ENCODE peak calls at places on chromosomes 1 and 21, in seven cellular contexts. U, G, R, A, O, H and Q are unnamed samples. For H3K4me1, the result is how much of the 10 kb centered on the place peaks cover.

GRCh38 chr1:60274422-60275419 is 201.2 kb upstream of the C1orf87 start:
- DNase-seq in U (no peak), H (no peak), G (no peak), O (no peak), R (no peak), A (no peak), Q (no peak)

GRCh38 chr1:189962171-189962570 is 515.5 kb downstream of the BRINP3 start:
- DNase-seq in U (no peak), A (no peak), G (peak), R (no peak), H (no peak), O (no peak), Q (no peak)

GRCh38 chr1:213326666-213327317 is 275.8 kb downstream of the RPS6KC1 start:
- DNase-seq in H (no peak), O (no peak), R (peak), G (peak), U (peak), A (no peak), Q (no peak)

GRCh38 chr1:212045981-212046380 is 10.4 kb downstream of the DTL start:
- DNase-seq in R (no peak), G (peak), A (no peak), U (no peak), H (no peak), O (no peak), Q (no peak)

GRCh38 chr1:162696286-162696862 is 64.1 kb downstream of the DDR2 start:
- DNase-seq in H (no peak), G (peak), A (peak), R (peak), U (peak), O (peak), Q (peak)

GRCh38 chr1:60503216-60503615 is 429.6 kb upstream of the C1orf87 start:
- DNase-seq in G (no peak), A (no peak), R (no peak), H (no peak), U (no peak), O (no peak), Q (no peak)

GRCh38 chr1:228879164-228879563 is 143.9 kb downstream of the RHOU start:
- DNase-seq in R (no peak), G (no peak), A (no peak), H (no peak), O (no peak), U (no peak), Q (no peak)

GRCh38 chr1:76940586-76941335 is 73.5 kb downstream of the ST6GALNAC5 start:
- DNase-seq in O (no peak), U (no peak), A (no peak), R (no peak), G (no peak), H (no peak), Q (no peak)

GRCh38 chr21:15222711-15223110 is 157.9 kb upstream of the NRIP1 start:
- DNase-seq in O (no peak), H (no peak), U (no peak), A (no peak), G (no peak), R (no peak), Q (no peak)

GRCh38 chr21:44436111-44436611 is 19.1 kb upstream of the LRRC3 start:
- DNase-seq in U (peak), O (no peak), R (no peak), A (no peak), G (no peak), H (peak), Q (peak)

GRCh38 chr1:46687910-46688509 is 16.4 kb downstream of the TEX38 start:
- DNase-seq in O (no peak), U (no peak), G (no peak), H (no peak), A (no peak), R (no peak), Q (no peak)

GRCh38 chr1:198633675-198634121 is 5.1 kb upstream of the PTPRC start:
- DNase-seq in R (no peak), H (peak), O (no peak), A (no peak), U (no peak), G (no peak), Q (no peak)

GRCh38 chr1:50047916-50048694 is 24.4 kb upstream of the AGBL4 start:
- DNase-seq in H (peak), O (no peak), A (peak), R (no peak), U (no peak), G (no peak), Q (no peak)

GRCh38 chr1:210723646-210724045 is 394.9 kb downstream of the HHAT start:
- DNase-seq in H (no peak), A (no peak), R (no peak), U (no peak), G (no peak), O (no peak), Q (no peak)

GRCh38 chr1:210724768-210725167 is 396.1 kb downstream of the HHAT start:
- DNase-seq in G (no peak), H (no peak), O (no peak), A (no peak), U (no peak), R (no peak), Q (no peak)

GRCh38 chr1:210728437-210729149 is 399.9 kb downstream of the HHAT start:
- DNase-seq in G (no peak), A (no peak), O (no peak), U (no peak), H (no peak), R (no peak), Q (no peak)

GRCh38 chr1:210727709-210728108 is 399.0 kb downstream of the HHAT start:
- DNase-seq in G (no peak), O (no peak), U (no peak), A (no peak), H (no peak), R (no peak), Q (no peak)

GRCh38 chr1:210726621-210727020 is 397.9 kb downstream of the HHAT start:
- DNase-seq in H (no peak), O (no peak), A (peak), U (no peak), G (peak), R (peak), Q (no peak)
- TF ChIP-seq POLR2A in H (no peak), O (no peak), A (no peak), U (no peak), G (no peak), R (no peak), Q (no peak)

DNA sequence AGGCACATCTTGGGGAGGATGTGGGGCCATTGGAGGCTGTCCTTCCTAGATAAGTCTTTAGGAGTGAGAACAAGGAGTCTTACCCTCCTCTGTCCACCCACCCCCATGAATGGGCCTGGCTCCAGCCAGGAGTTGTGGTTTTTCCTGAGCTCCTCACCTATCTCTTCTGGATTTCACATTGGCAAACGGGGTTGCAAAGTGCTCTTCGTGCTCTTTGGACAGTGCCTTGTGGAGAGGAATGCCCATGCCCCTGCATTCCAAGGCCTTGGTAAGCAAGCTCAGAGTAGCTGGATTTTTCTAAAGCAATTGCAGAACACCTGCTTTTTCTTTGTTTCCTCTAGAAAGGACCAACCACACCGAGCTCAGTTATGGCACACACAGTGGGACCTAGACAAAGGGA is 152.1 kb upstream of the CAMK1G start:
- DNase-seq in U (no peak), A (no peak), H (no peak), G (no peak), O (no peak), R (no peak), Q (no peak)
- H3K4me1 ChIP-seq in U (under half), A (under half), H (under half), G (under half), O (under half), R (under half), Q (under half)

DNA sequence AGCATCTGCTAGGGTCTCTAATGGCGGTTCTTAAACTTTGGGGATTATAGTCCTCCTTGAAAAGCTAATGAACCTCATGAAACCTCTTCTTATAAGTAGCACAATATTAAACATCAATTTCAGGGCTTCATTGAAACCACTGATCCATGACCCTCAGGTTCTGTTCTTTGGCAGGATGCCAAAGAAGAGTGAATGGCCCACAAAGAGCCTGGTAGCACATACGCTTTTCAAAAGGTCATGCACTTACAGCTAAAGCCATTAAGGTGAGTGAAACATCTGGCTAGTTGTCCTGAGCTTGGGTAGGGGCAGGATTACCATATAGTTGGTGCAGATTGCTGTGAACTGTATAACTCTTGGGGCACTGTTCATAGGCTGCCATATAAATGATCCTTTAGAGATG is 42.3 kb downstream of the MDM4 start:
- DNase-seq in A (no peak), H (no peak), U (no peak), O (no peak), R (no peak), G (no peak), Q (no peak)
- TF ChIP-seq POLR2A in A (no peak), H (no peak), U (no peak), O (no peak), R (no peak), G (no peak), Q (no peak)

DNA sequence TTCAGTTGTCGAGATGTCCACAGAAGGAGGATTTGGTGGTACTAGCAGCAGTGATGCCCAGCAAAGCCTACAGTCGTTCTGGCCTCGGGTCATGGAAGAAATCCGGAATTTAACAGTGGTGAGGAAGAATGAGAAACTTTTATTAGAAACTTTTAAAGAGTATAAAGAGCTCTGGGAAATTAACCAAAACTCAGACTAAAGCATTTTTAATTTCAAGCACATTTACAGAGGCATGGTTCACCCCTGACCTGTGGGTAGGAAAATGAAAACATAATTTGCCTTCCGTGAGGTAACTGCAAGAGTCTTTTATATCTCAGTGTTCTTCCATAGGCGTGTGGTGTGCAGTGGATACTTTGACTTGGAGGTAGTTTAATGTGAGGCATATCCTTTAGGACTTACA is 44.8 kb upstream of the KCNQ4 start:
- DNase-seq in A (no peak), G (no peak), H (no peak), R (no peak), U (no peak), O (no peak), Q (no peak)
- H3K4me1 ChIP-seq in A (under half), G (under half), H (half or more), R (under half), U (half or more), O (under half), Q (under half)

GRCh38 chr1:109619655-109620395 is at the start of gene AMPD2:
- DNase-seq in A (peak), R (peak), G (peak), H (peak), O (peak), U (peak), Q (peak)
- TF ChIP-seq POLR2A in A (no peak), R (no peak), G (peak), H (no peak), O (no peak), U (peak), Q (peak)

GRCh38 chr1:53682881-53683280 is 56.1 kb downstream of the GLIS1 start:
- DNase-seq in O (no peak), G (no peak), A (no peak), R (no peak), H (no peak), U (no peak), Q (no peak)

GRCh38 chr1:53680868-53681267 is 58.1 kb downstream of the GLIS1 start:
- DNase-seq in G (no peak), H (no peak), R (no peak), O (no peak), U (no peak), A (no peak), Q (no peak)

GRCh38 chr1:53683986-53684740 is 54.8 kb downstream of the GLIS1 start:
- DNase-seq in R (no peak), H (no peak), O (no peak), G (no peak), A (no peak), U (no peak), Q (no peak)

GRCh38 chr1:53682369-53682685 is 56.6 kb downstream of the GLIS1 start:
- DNase-seq in G (no peak), U (no peak), R (no peak), A (no peak), O (no peak), H (no peak), Q (no peak)

GRCh38 chr1:53681647-53682368 is 57.2 kb downstream of the GLIS1 start:
- DNase-seq in R (peak), H (no peak), U (peak), A (peak), G (peak), O (peak), Q (peak)
- H3K4me1 ChIP-seq in R (under half), H (under half), U (under half), A (under half), G (under half), O (under half), Q (under half)

GRCh38 chr1:186974774-186975181 is 146.0 kb downstream of the PLA2G4A start:
- DNase-seq in G (peak), H (no peak), U (no peak), O (no peak), A (no peak), R (no peak), Q (no peak)
- TF ChIP-seq POLR2A in G (peak), H (no peak), U (no peak), O (no peak), A (no peak), R (no peak), Q (no peak)

DNA sequence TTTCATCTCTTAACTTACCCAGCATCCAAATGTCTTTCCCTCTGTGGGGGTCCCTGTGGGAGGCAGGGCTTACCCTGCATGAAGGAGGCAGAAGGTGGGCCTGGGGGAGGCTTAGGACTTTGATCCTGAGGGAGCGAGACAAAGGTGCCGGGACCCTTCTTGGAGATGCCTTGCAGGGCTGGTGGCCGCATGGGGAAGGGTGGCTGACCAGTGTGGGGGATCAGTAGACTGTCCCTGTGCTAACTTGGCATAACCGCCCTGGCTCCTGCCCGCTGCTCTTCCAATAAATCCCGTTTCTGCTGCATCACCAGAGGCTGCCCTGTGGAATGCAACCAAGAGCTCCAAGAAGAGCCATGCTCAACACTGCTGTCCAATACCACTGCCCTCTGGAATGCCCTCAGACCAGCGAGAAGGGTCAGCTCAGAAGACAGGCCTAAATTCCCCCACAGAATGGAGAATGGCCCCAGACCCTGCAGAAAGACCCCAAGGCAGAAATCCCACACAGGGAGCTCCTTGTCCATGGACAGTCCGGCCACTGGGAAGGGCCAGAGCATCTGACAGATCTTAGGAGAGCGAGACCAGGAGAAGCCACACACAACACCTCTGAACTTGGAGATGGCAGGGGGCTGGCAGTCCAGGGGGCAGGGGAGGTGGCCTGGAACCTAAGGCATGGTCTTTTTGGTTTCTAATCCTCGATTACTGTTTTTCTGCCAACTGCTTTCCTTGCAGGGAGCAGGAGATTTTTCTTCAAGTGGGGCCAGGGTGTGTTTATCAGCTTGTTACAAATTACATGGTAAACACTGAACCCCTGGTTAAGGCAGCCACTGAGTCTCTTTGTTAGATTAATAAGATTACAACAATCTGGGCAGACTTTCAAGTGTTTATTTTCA is 46.7 kb upstream of the DMRTB1 start:
- DNase-seq in A (no peak), U (no peak), H (no peak), G (no peak), O (no peak), R (no peak), Q (no peak)
- H3K4me1 ChIP-seq in A (under half), U (under half), H (under half), G (under half), O (under half), R (under half), Q (under half)